ENCODE peak calls at places on chromosomes 16 and 17, in five cellular contexts. V, I, C, A and J are unnamed samples.

GRCh38 chr16:75074415-75074793 is 42.2 kb downstream of the LDHD start:
- DNase-seq in V (no peak), I (no peak), C (no peak), A (no peak), J (no peak)

GRCh38 chr16:678209-678857 is 1.9 kb upstream of the STUB1 start:
- DNase-seq in V (no peak), I (no peak), C (no peak), A (no peak), J (no peak)

GRCh38 chr17:4500188-4500565 is 1.5 kb downstream of the SPNS2 start:
- DNase-seq in V (no peak), I (no peak), C (no peak), A (no peak), J (no peak)

GRCh38 chr16:69917739-69918138 is 33.4 kb upstream of the CLEC18A start:
- DNase-seq in V (peak; percentile 66), I (peak; percentile 80), C (no peak), A (peak; percentile 87), J (no peak)

GRCh38 chr17:81387235-81388060 is 7.8 kb upstream of the BAHCC1 start:
- DNase-seq in V (peak; percentile 82), I (peak; percentile 63), C (no peak), A (no peak), J (no peak)

GRCh38 chr17:82753516-82753915 is 1.7 kb downstream of the TBCD start:
- DNase-seq in V (no peak), I (no peak), C (no peak), A (no peak), J (no peak)

GRCh38 chr16:86261379-86261778 is 248.9 kb upstream of the FOXF1 start:
- DNase-seq in V (no peak), I (no peak), C (peak; percentile 81), A (peak; percentile 44), J (no peak)

GRCh38 chr17:70021726-70022125 is 53.3 kb upstream of the KCNJ16 start:
- DNase-seq in V (no peak), I (no peak), C (no peak), A (no peak), J (no peak)

GRCh38 chr16:3637371-3637923 is 17.0 kb upstream of the DNASE1 start:
- DNase-seq in V (no peak), I (no peak), C (no peak), A (no peak), J (peak; percentile 37)

GRCh38 chr16:69283851-69284250 is 27.3 kb upstream of the VPS4A start:
- DNase-seq in V (no peak), I (no peak), C (no peak), A (no peak), J (no peak)

GRCh38 chr17:27408891-27409290 is 47.4 kb upstream of the KSR1 start:
- DNase-seq in V (no peak), I (no peak), C (no peak), A (peak; percentile 19), J (peak; percentile 71)

GRCh38 chr16:57680842-57681241 is 12.7 kb downstream of the ADGRG3 start:
- DNase-seq in V (no peak), I (peak; percentile 1), C (no peak), A (no peak), J (no peak)

GRCh38 chr17:77205396-77206124 is 64.8 kb downstream of the SEC14L1 start:
- DNase-seq in V (no peak), I (no peak), C (no peak), A (no peak), J (no peak)

GRCh38 chr17:77287432-77288068 is 146.8 kb downstream of the SEC14L1 start:
- DNase-seq in V (no peak), I (peak; percentile 93), C (peak; percentile 92), A (peak; percentile 95), J (no peak)

GRCh38 chr16:68843482-68844210 is at the start of gene TANGO6:
- DNase-seq in V (peak; percentile 81), I (peak; percentile 89), C (peak; percentile 47), A (peak; percentile 85), J (peak; percentile 97)

GRCh38 chr16:57283214-57283955 is 1.1 kb downstream of the PLLP start:
- DNase-seq in V (no peak), I (peak; percentile 51), C (no peak), A (no peak), J (no peak)

GRCh38 chr16:19804538-19805323 is 79.9 kb downstream of the GPRC5B start:
- DNase-seq in V (peak; percentile 69), I (peak; percentile 91), C (no peak), A (no peak), J (peak; percentile 88)

GRCh38 chr16:74225278-74225677 is 71.3 kb upstream of the PSMD7 start:
- DNase-seq in V (no peak), I (no peak), C (no peak), A (no peak), J (no peak)

GRCh38 chr16:66786551-66786950 is 14.8 kb downstream of the TERB1 start:
- DNase-seq in V (no peak), I (no peak), C (no peak), A (no peak), J (no peak)

GRCh38 chr17:74740641-74741387 is 3.8 kb downstream of the RAB37 start:
- DNase-seq in V (no peak), I (no peak), C (no peak), A (no peak), J (no peak)

GRCh38 chr17:74742978-74743545 is 5.4 kb upstream of the NHERF1 start:
- DNase-seq in V (no peak), I (no peak), C (no peak), A (no peak), J (no peak)

GRCh38 chr17:74744349-74744713 is 4.1 kb upstream of the NHERF1 start:
- DNase-seq in V (no peak), I (no peak), C (no peak), A (no peak), J (no peak)

GRCh38 chr17:74743755-74744154 is 4.7 kb upstream of the NHERF1 start:
- DNase-seq in V (no peak), I (no peak), C (no peak), A (no peak), J (no peak)

GRCh38 chr17:74742153-74742515 is 5.1 kb downstream of the RAB37 start:
- DNase-seq in V (no peak), I (no peak), C (no peak), A (no peak), J (no peak)
- H3K4me3 ChIP-seq in V (no peak overlapping the region), I (no peak overlapping the region), C (no peak overlapping the region), A (no peak overlapping the region), J (no peak overlapping the region)

DNA sequence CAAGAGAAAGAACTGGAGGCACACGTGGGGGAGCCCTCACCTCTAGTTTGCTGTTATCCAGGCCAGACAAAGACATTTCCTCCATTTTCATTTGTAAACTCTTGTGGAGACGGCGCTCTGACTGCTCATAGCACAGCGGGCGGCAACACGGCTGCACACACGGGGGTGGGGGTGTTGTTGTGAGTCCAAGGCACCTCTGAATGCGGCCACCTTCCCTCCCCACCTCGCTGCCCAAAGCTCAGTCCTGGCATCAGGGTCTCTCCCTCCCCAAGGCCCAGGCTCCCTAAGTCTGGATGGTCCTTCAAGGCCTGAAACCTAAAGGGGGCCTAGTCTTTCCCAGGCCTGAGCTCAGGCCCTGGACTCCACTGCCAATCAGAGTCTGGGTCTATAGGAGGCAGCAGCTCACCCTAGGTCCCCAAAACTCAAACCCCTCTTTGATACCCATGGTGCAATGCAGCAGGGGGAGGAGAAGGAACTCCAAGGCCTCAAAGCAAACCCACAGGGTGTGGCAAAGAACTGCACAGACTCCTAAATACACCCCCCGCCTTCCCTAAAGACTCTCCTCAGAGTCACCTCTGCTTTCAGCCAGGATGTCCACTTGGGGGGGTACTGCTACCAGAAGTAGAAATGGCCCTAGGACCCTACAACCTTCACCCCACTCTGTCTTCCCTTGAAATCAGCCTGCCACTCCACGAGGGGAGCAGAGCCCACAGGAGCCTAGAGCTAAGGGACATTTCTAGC is 1.5 kb downstream of the ATXN7L3 start:
- DNase-seq in V (no peak), I (no peak), C (peak; percentile 57), A (peak; percentile 77), J (no peak)
- TF ChIP-seq CTCF in V (no peak), I (no peak), C (peak; percentile 55), A (no peak), J (no peak)

GRCh38 chr16:51181495-51181795 is 30.4 kb upstream of the SALL1 start:
- DNase-seq in V (no peak), I (no peak), C (no peak), A (no peak), J (no peak)

GRCh38 chr16:51180719-51181494 is 29.8 kb upstream of the SALL1 start:
- DNase-seq in V (no peak), I (no peak), C (no peak), A (no peak), J (no peak)

GRCh38 chr16:51184702-51185433 is 33.8 kb upstream of the SALL1 start:
- DNase-seq in V (no peak), I (no peak), C (no peak), A (no peak), J (no peak)
- TF ChIP-seq POLR2A in V (no peak), I (no peak), C (no peak), A (no peak), J (no peak)

DNA sequence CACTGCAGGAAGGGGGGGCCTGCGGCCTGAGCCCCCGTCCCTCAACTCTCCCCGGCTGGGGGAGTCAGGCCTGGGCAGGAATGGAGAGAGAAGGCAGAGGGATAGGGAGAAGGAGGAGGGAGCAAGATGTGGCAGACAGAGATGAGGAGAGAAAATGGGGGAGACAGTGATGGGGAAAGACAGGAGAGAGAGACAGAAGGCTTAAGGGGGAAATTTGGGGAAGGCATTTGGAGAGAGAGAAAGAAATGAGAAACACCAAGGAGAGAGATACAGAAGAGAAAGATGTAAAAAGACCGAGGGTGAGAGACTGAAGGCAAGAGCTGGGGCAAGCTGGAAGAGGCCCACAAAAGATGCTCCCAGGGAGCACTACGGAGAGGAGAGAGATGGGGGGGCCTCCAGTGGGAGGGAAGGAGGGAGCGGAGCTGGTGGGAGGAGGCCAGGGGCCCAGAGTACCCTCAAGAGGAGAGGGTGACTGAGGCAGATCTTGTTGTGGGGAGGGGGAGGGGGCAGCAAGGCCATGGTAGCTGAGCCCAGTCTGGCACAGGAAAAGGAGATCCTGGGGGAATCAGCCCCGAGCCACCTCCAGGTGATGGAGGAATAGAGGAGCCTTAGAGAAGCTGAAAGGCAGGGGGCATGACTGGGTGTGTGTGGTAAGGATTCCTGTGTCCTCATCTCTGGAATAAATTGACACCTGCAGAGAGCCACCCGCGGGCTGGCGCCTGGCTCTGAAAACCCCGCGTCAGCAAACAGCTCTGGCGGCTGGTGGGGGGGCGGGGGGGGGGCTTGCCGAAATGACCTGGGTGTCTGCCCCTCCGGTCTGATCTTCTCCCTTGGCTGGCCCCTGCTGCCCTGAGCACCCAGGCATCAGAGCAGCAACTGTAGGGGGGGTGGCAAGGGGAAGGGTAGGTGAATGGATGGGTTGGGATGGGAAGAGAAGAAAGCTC is 1.5 kb upstream of the NLGN2 start:
- DNase-seq in V (no peak), I (no peak), C (no peak), A (no peak), J (no peak)
- H3K4me3 ChIP-seq in V (peak overlapping the region; percentile 73), I (no peak overlapping the region), C (peak overlapping the region; percentile 72), A (peak overlapping the region; percentile 88), J (no peak overlapping the region)

DNA sequence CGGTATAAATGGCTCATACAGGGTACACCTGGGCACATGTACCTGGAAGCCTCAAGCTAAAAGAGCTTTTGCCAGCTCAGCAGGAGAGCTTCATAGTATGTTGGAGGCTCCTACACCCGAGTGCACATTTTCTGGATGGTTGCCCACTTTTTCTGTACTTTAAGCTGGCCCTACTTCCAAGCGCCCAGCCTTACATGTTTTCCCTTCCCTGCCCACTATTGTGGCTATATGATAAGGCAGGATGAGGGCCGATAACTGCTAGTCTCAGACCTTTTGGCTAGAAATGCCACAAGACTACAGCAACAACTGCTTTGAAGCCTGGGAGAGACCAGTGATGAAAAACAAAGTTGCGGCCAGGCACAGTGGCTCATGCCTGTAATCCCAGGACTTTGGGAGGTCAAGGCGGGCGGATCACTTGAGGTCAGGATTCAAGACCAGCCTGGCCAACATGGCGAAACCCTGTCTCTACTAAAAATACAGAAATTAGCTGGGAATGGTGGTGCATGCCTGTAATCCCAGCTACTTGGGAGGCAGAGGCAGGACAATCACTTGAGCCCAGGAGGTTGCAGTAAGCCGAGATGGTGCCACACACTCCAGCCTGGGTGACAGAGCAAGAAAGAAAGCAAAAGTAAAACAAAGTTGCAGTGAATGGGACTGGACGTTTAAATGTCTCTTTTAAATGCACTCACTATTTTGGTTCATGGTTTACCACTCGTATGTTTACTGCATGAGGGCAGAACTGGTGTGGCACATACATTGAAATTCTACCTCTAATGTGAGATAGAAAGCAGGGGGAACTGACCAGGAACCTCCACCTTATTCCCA is 14.2 kb upstream of the MARCHF10 start:
- DNase-seq in V (no peak), I (peak; percentile 14), C (no peak), A (no peak), J (peak; percentile 48)
- TF ChIP-seq CTCF in V (no peak), I (no peak), C (no peak), A (no peak), J (no peak)